ENCODE peak calls at places on chromosomes 5 and 9, in six cellular contexts. H is activated naive CD4-positive, alpha-beta T cell; J is activated CD8-positive, alpha-beta memory T cell treated with anti-CD3 and anti-CD28 coated beads for 1 hour; P is NCI-H2081; V is upper lobe of right lung; Q is activated effector memory CD4-positive, alpha-beta T cell treated with Interleukin-2 at 50 U/mL for 16 hours. Z is an unnamed sample.

GRCh38 chr9:110895141-110895912 is 142.9 kb downstream of the LPAR1 start:
- DNase-seq in P (no peak), Q (no peak), J (no peak), H (no peak), V (no peak), Z (no peak)

GRCh38 chr5:78627175-78627574 is 21.4 kb downstream of the LHFPL2 start:
- DNase-seq in J (no peak), H (no peak), P (no peak), Q (no peak), V (no peak), Z (no peak)

GRCh38 chr9:6811436-6811835 is 53.7 kb downstream of the KDM4C start:
- DNase-seq in P (peak; percentile 5), V (no peak), Q (no peak), J (no peak), H (no peak), Z (no peak)

GRCh38 chr5:156528673-156529072 is 201.7 kb downstream of the SGCD start:
- DNase-seq in V (no peak), H (no peak), P (no peak), Q (no peak), J (no peak), Z (no peak)

GRCh38 chr5:177300236-177300880 is 3.2 kb downstream of the RAB24 start:
- DNase-seq in J (peak; percentile 47), P (no peak), H (no peak), V (no peak), Q (peak; percentile 26), Z (peak; percentile 77)

GRCh38 chr9:93674580-93675335 is 98.4 kb downstream of the PHF2 start:
- DNase-seq in Q (no peak), J (no peak), P (no peak), H (no peak), V (peak; percentile 40), Z (peak; percentile 39)

GRCh38 chr5:176497852-176498251 is 39.4 kb downstream of the RNF44 start:
- DNase-seq in Q (no peak), H (no peak), V (no peak), P (no peak), J (no peak), Z (no peak)

GRCh38 chr5:37814699-37815098 is 25.1 kb downstream of the GDNF start:
- DNase-seq in Q (no peak), P (no peak), J (no peak), H (no peak), V (no peak), Z (no peak)

GRCh38 chr9:126459126-126459525 is 132.5 kb downstream of the MVB12B start:
- DNase-seq in H (no peak), Q (no peak), P (no peak), V (no peak), J (no peak), Z (no peak)

GRCh38 chr9:109072133-109072692 is 47.5 kb downstream of the TMEM245 start:
- DNase-seq in V (no peak), H (no peak), J (no peak), Q (no peak), P (no peak), Z (no peak)

GRCh38 chr5:133794066-133794465 is 174.4 kb downstream of the C5orf15 start:
- DNase-seq in Q (no peak), V (no peak), H (no peak), P (no peak), J (no peak), Z (no peak)

GRCh38 chr5:124901081-124901480 is 154.6 kb upstream of the ZNF608 start:
- DNase-seq in P (no peak), Q (no peak), V (no peak), J (no peak), H (no peak), Z (no peak)

GRCh38 chr9:134193912-134194535 is 29.7 kb upstream of the RNU6ATAC start:
- DNase-seq in Q (no peak), H (no peak), V (peak; percentile 37), P (no peak), J (no peak), Z (peak; percentile 14)

GRCh38 chr5:16791036-16791705 is 144.9 kb downstream of the MYO10 start:
- DNase-seq in V (no peak), Q (no peak), P (peak; percentile 81), H (no peak), J (no peak), Z (no peak)

GRCh38 chr9:137666950-137667670 is 48.3 kb downstream of the EHMT1 start:
- DNase-seq in Q (no peak), H (no peak), V (peak; percentile 48), P (no peak), J (no peak), Z (no peak)

GRCh38 chr5:180437336-180437735 is 56.8 kb upstream of the CNOT6 start:
- DNase-seq in H (no peak), V (peak; percentile 26), Q (no peak), J (no peak), P (no peak), Z (no peak)

GRCh38 chr9:16743375-16743774 is 127.1 kb downstream of the BNC2 start:
- DNase-seq in J (no peak), V (no peak), Q (no peak), P (no peak), H (no peak), Z (no peak)

GRCh38 chr5:72347801-72348305 is 27.7 kb downstream of the PTCD2 start:
- DNase-seq in J (no peak), P (no peak), V (no peak), H (no peak), Q (no peak), Z (no peak)

GRCh38 chr9:34891386-34891785 is 66.7 kb upstream of the PHF24 start:
- DNase-seq in Q (no peak), V (no peak), P (no peak), J (no peak), H (no peak), Z (no peak)

GRCh38 chr9:788777-789176 is 52.7 kb upstream of the DMRT1 start:
- DNase-seq in J (no peak), Q (no peak), V (no peak), H (no peak), P (no peak), Z (no peak)

GRCh38 chr9:130010151-130010988 is 32.6 kb downstream of the FNBP1 start:
- DNase-seq in P (no peak), Q (no peak), H (no peak), J (peak; percentile 19), V (no peak), Z (no peak)

GRCh38 chr9:116360974-116361373 is 207.4 kb downstream of the PAPPA start:
- DNase-seq in P (no peak), J (no peak), V (no peak), Q (no peak), H (no peak), Z (no peak)

GRCh38 chr5:148794729-148795590 is 31.5 kb upstream of the ADRB2 start:
- DNase-seq in H (no peak), Q (no peak), P (no peak), V (no peak), J (no peak), Z (no peak)

GRCh38 chr5:137666109-137666850 is 69.6 kb downstream of the KLHL3 start:
- DNase-seq in P (no peak), V (no peak), H (no peak), J (no peak), Q (peak; percentile 27), Z (no peak)

GRCh38 chr9:98356326-98356725 is 100.9 kb upstream of the TBC1D2 start:
- DNase-seq in H (no peak), J (no peak), Q (no peak), P (no peak), V (no peak), Z (no peak)

GRCh38 chr5:124263680-124264491 is 482.6 kb downstream of the ZNF608 start:
- DNase-seq in V (no peak), P (peak; percentile 55), J (no peak), Q (no peak), H (no peak), Z (no peak)

GRCh38 chr5:37665889-37666288 is 174.0 kb downstream of the GDNF start:
- DNase-seq in H (no peak), J (no peak), P (peak; percentile 29), Q (no peak), V (peak; percentile 76), Z (peak; percentile 68)

GRCh38 chr5:177519463-177520235 is 2.9 kb upstream of the DDX41 start:
- DNase-seq in P (no peak), J (no peak), H (no peak), V (peak; percentile 59), Q (no peak), Z (no peak)

GRCh38 chr5:61589961-61590360 is 257.9 kb downstream of the ZSWIM6 start:
- DNase-seq in Q (no peak), P (no peak), H (no peak), J (no peak), V (no peak), Z (no peak)

GRCh38 chr5:65925094-65925600 is 1.2 kb upstream of the ERBIN start:
- DNase-seq in H (peak; percentile 33), V (peak; percentile 91), J (peak; percentile 37), P (peak; percentile 36), Q (peak; percentile 70), Z (peak; percentile 90)

GRCh38 chr5:110879675-110880074 is 140.9 kb downstream of the SLC25A46 start:
- DNase-seq in J (no peak), V (no peak), P (no peak), H (no peak), Q (no peak), Z (no peak)

GRCh38 chr9:94903961-94904421 is 177.5 kb downstream of the AOPEP start:
- DNase-seq in Q (no peak), V (no peak), J (no peak), H (no peak), P (no peak), Z (no peak)

GRCh38 chr9:93200989-93201339 is 17.0 kb downstream of the WNK2 start:
- DNase-seq in J (no peak), V (no peak), Q (no peak), P (no peak), H (no peak), Z (peak; percentile 32)

GRCh38 chr9:116208417-116209232 is 55.0 kb downstream of the PAPPA start:
- DNase-seq in P (no peak), Q (no peak), V (no peak), J (no peak), H (no peak), Z (no peak)

GRCh38 chr9:123607987-123608565 is 252.1 kb downstream of the CRB2 start:
- DNase-seq in J (no peak), P (no peak), V (no peak), H (no peak), Q (no peak), Z (no peak)

GRCh38 chr9:132214027-132214622 is 52.3 kb downstream of the NTNG2 start:
- DNase-seq in J (no peak), V (peak; percentile 82), P (peak; percentile 73), H (no peak), Q (no peak), Z (peak; percentile 73)

GRCh38 chr5:155727512-155728145 is 599.3 kb upstream of the SGCD start:
- DNase-seq in Q (no peak), V (peak; percentile 59), J (no peak), H (no peak), P (no peak), Z (peak; percentile 36)

GRCh38 chr9:121981118-121981883 is 111.8 kb downstream of the TTLL11 start:
- DNase-seq in Q (no peak), H (no peak), P (no peak), J (no peak), V (no peak), Z (no peak)

GRCh38 chr5:165196961-165197360 is 1691.5 kb downstream of the MAT2B start:
- DNase-seq in Q (no peak), P (no peak), V (no peak), H (no peak), J (no peak), Z (no peak)